ENCODE peak calls at places on chromosomes 12 and 14, in seven cellular contexts. One of them, this sample, is unnamed.
A peak's percentile ranks its signal among the peaks of the same experiment; 100 is the strongest.

GRCh38 chr12:89225401-89225800 is 126.9 kb downstream of the DUSP6 start:
- DNase-seq in A549: peak; percentile 9
- DNase-seq in endothelial cell of umbilical vein: peak; percentile 50
- DNase-seq in NB4: peak; percentile 57
- DNase-seq in testis: no peak
- DNase-seq in sigmoid colon: no peak
- DNase-seq in upper lobe of left lung: peak; percentile 71
- DNase-seq in this sample: no peak

GRCh38 chr12:28378749-28379148 is 188.5 kb downstream of the CCDC91 start:
- DNase-seq in A549: no peak
- DNase-seq in endothelial cell of umbilical vein: no peak
- DNase-seq in NB4: peak; percentile 6
- DNase-seq in testis: no peak
- DNase-seq in sigmoid colon: no peak
- DNase-seq in upper lobe of left lung: no peak
- DNase-seq in this sample: no peak

GRCh38 chr12:51004504-51004903 is 21.7 kb downstream of the SLC11A2 start:
- DNase-seq in A549: no peak
- DNase-seq in endothelial cell of umbilical vein: no peak
- DNase-seq in NB4: no peak
- DNase-seq in testis: no peak
- DNase-seq in sigmoid colon: no peak
- DNase-seq in upper lobe of left lung: no peak
- DNase-seq in this sample: peak; percentile 35

GRCh38 chr14:88559852-88560251 is 3.0 kb upstream of the ZC3H14 start:
- DNase-seq in A549: peak; percentile 74
- DNase-seq in endothelial cell of umbilical vein: no peak
- DNase-seq in NB4: peak; percentile 27
- DNase-seq in testis: no peak
- DNase-seq in sigmoid colon: no peak
- DNase-seq in upper lobe of left lung: no peak
- DNase-seq in this sample: no peak

GRCh38 chr12:91226-91625 is 24.7 kb downstream of the IQSEC3 start:
- DNase-seq in A549: no peak
- DNase-seq in endothelial cell of umbilical vein: no peak
- DNase-seq in NB4: no peak
- DNase-seq in testis: no peak
- DNase-seq in sigmoid colon: no peak
- DNase-seq in upper lobe of left lung: no peak
- DNase-seq in this sample: no peak

GRCh38 chr12:65492997-65493892 is 214.8 kb downstream of the MSRB3 start:
- DNase-seq in A549: no peak
- DNase-seq in endothelial cell of umbilical vein: no peak
- DNase-seq in NB4: peak; percentile 28
- DNase-seq in testis: no peak
- DNase-seq in sigmoid colon: no peak
- DNase-seq in upper lobe of left lung: no peak
- DNase-seq in this sample: no peak

GRCh38 chr14:69674546-69675245 is 63.3 kb downstream of the SUSD6 start:
- DNase-seq in A549: no peak
- DNase-seq in endothelial cell of umbilical vein: peak; percentile 64
- DNase-seq in NB4: no peak
- DNase-seq in testis: no peak
- DNase-seq in sigmoid colon: no peak
- DNase-seq in upper lobe of left lung: no peak
- DNase-seq in this sample: no peak

GRCh38 chr12:65949986-65950385 is 125.7 kb downstream of the HMGA2 start:
- DNase-seq in A549: no peak
- DNase-seq in endothelial cell of umbilical vein: no peak
- DNase-seq in NB4: no peak
- DNase-seq in testis: no peak
- DNase-seq in sigmoid colon: no peak
- DNase-seq in upper lobe of left lung: no peak
- DNase-seq in this sample: no peak

GRCh38 chr14:69090187-69090789 is 62.6 kb downstream of the DCAF5 start:
- DNase-seq in A549: peak; percentile 64
- DNase-seq in endothelial cell of umbilical vein: peak; percentile 59
- DNase-seq in NB4: peak; percentile 43
- DNase-seq in testis: peak; percentile 31
- DNase-seq in sigmoid colon: no peak
- DNase-seq in upper lobe of left lung: peak; percentile 46
- DNase-seq in this sample: peak; percentile 7

GRCh38 chr12:67482751-67483661 is 165.5 kb upstream of the DYRK2 start:
- DNase-seq in A549: no peak
- DNase-seq in endothelial cell of umbilical vein: no peak
- DNase-seq in NB4: peak; percentile 60
- DNase-seq in testis: peak; percentile 62
- DNase-seq in sigmoid colon: peak; percentile 91
- DNase-seq in upper lobe of left lung: peak; percentile 73
- DNase-seq in this sample: no peak

GRCh38 chr14:26873556-26873955 is 275.7 kb upstream of the NOVA1 start:
- DNase-seq in A549: no peak
- DNase-seq in endothelial cell of umbilical vein: no peak
- DNase-seq in NB4: no peak
- DNase-seq in testis: no peak
- DNase-seq in sigmoid colon: no peak
- DNase-seq in upper lobe of left lung: no peak
- DNase-seq in this sample: no peak

GRCh38 chr14:69270795-69271708 is 11.1 kb downstream of the GALNT16 start:
- DNase-seq in A549: no peak
- DNase-seq in endothelial cell of umbilical vein: no peak
- DNase-seq in NB4: no peak
- DNase-seq in testis: no peak
- DNase-seq in sigmoid colon: no peak
- DNase-seq in upper lobe of left lung: no peak
- DNase-seq in this sample: no peak

GRCh38 chr12:130957304-130957621 is 3.6 kb downstream of the ADGRD1 start:
- DNase-seq in A549: no peak
- DNase-seq in endothelial cell of umbilical vein: no peak
- DNase-seq in NB4: no peak
- DNase-seq in testis: no peak
- DNase-seq in sigmoid colon: no peak
- DNase-seq in upper lobe of left lung: no peak
- DNase-seq in this sample: no peak

GRCh38 chr14:62546862-62547474 is 498.3 kb downstream of the KCNH5 start:
- DNase-seq in A549: peak; percentile 12
- DNase-seq in endothelial cell of umbilical vein: no peak
- DNase-seq in NB4: no peak
- DNase-seq in testis: no peak
- DNase-seq in sigmoid colon: no peak
- DNase-seq in upper lobe of left lung: no peak
- DNase-seq in this sample: no peak

GRCh38 chr12:79194595-79194994 is 330.0 kb downstream of the SYT1 start:
- DNase-seq in A549: no peak
- DNase-seq in endothelial cell of umbilical vein: no peak
- DNase-seq in NB4: no peak
- DNase-seq in testis: no peak
- DNase-seq in sigmoid colon: no peak
- DNase-seq in upper lobe of left lung: no peak
- DNase-seq in this sample: no peak

GRCh38 chr14:59511916-59512530 is 27.7 kb downstream of the JKAMP start:
- DNase-seq in A549: peak; percentile 9
- DNase-seq in endothelial cell of umbilical vein: peak; percentile 8
- DNase-seq in NB4: peak; percentile 7
- DNase-seq in testis: no peak
- DNase-seq in sigmoid colon: no peak
- DNase-seq in upper lobe of left lung: no peak
- DNase-seq in this sample: peak; percentile 19

DNA sequence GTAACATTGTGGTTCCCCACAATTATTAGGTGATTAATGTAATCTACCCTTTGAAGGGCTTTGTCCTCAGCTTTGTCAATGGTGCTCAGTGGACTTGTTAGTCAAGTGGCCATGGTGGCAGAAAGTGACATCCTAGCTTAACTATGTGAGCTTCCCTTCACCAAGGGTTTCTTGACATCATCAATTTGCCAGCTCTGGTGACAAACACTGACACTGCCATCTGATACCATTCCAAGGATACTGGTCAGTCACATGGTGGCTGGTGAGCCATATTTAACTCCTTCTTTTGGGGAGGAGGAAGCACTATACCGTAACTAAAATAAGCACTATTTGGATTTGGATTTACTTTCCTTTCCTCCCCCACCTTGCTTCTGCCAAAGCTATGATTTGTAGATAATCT is 115.7 kb downstream of the IGF1 start:
- DNase-seq in A549: no peak
- DNase-seq in endothelial cell of umbilical vein: no peak
- DNase-seq in NB4: no peak
- DNase-seq in testis: no peak
- DNase-seq in sigmoid colon: no peak
- DNase-seq in upper lobe of left lung: no peak
- DNase-seq in this sample: no peak
- TF ChIP-seq POLR2A in A549: no peak
- TF ChIP-seq POLR2A in endothelial cell of umbilical vein: no peak
- TF ChIP-seq POLR2A in NB4: no peak
- TF ChIP-seq POLR2A in testis: no peak
- TF ChIP-seq POLR2A in sigmoid colon: no peak
- TF ChIP-seq POLR2A in upper lobe of left lung: no peak
- TF ChIP-seq POLR2A in this sample: no peak

GRCh38 chr14:56172571-56172971 is 54.4 kb downstream of the PELI2 start:
- DNase-seq in A549: peak; percentile 39
- DNase-seq in endothelial cell of umbilical vein: peak; percentile 87
- DNase-seq in NB4: peak; percentile 2
- DNase-seq in testis: no peak
- DNase-seq in sigmoid colon: no peak
- DNase-seq in upper lobe of left lung: no peak
- DNase-seq in this sample: no peak
- TF ChIP-seq POLR2A in A549: no peak
- TF ChIP-seq POLR2A in endothelial cell of umbilical vein: no peak
- TF ChIP-seq POLR2A in NB4: no peak
- TF ChIP-seq POLR2A in testis: no peak
- TF ChIP-seq POLR2A in sigmoid colon: no peak
- TF ChIP-seq POLR2A in upper lobe of left lung: no peak
- TF ChIP-seq POLR2A in this sample: no peak

GRCh38 chr12:12696562-12697383 is 790 bp upstream of the GPR19 start:
- DNase-seq in A549: peak; percentile 91
- DNase-seq in endothelial cell of umbilical vein: peak; percentile 92
- DNase-seq in NB4: peak; percentile 88
- DNase-seq in testis: peak; percentile 92
- DNase-seq in sigmoid colon: peak; percentile 94
- DNase-seq in upper lobe of left lung: peak; percentile 94
- DNase-seq in this sample: peak; percentile 94
- TF ChIP-seq POLR2A in A549: peak; percentile 39
- TF ChIP-seq POLR2A in endothelial cell of umbilical vein: peak; percentile 61
- TF ChIP-seq POLR2A in NB4: peak; percentile 35
- TF ChIP-seq POLR2A in testis: no peak
- TF ChIP-seq POLR2A in sigmoid colon: no peak
- TF ChIP-seq POLR2A in upper lobe of left lung: peak; percentile 75
- TF ChIP-seq POLR2A in this sample: peak; percentile 93

DNA sequence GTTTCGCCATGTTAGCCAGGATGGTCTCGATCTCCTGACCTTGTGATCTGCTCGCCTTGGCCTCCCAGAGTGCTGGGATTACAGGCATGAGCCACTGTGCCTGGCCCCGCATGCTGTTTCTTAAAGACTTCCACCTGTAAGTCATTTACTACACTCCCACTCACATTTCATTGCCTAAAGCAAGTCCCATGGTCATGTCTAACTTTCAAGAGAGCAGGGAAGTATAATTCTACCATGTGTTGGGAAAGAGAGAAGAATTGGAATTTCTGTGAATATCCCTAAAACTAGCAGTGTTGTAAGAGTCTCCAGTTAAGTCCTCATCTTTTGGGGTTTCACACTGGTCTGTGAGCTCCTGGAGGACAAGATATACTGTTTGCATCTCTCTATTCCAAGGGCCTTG is 139.7 kb downstream of the EMP1 start:
- DNase-seq in A549: no peak
- DNase-seq in endothelial cell of umbilical vein: no peak
- DNase-seq in NB4: no peak
- DNase-seq in testis: no peak
- DNase-seq in sigmoid colon: no peak
- DNase-seq in upper lobe of left lung: no peak
- DNase-seq in this sample: no peak
- TF ChIP-seq POLR2A in A549: no peak
- TF ChIP-seq POLR2A in endothelial cell of umbilical vein: no peak
- TF ChIP-seq POLR2A in NB4: no peak
- TF ChIP-seq POLR2A in testis: no peak
- TF ChIP-seq POLR2A in sigmoid colon: no peak
- TF ChIP-seq POLR2A in upper lobe of left lung: no peak
- TF ChIP-seq POLR2A in this sample: no peak

This sample was measured in erythroblast.